ENCODE peak calls at places on chromosome 4, in ten cellular contexts. I is B cell, O is NCI-H82, B is T-helper 9 cell, P is GM23248, C is ELR, S is neural crest cell, M is activated T-cell treated with anti-CD3 and anti-CD28 coated beads for 24 hours, G is bronchial epithelial cell, Y is right cardiac atrium. U is an unnamed sample.

GRCh38 chr4:53962516-53963225 is 101.7 kb downstream of the CHIC2 start:
- DNase-seq in I (no peak), O (peak; percentile 9), B (no peak), P (peak; percentile 88), C (peak; percentile 86), S (no peak), M (no peak), G (peak; percentile 94), Y (no peak), U (no peak)

GRCh38 chr4:137267024-137267423 is 265.3 kb downstream of the PCDH18 start:
- DNase-seq in I (no peak), O (no peak), B (no peak), P (peak; percentile 87), C (peak; percentile 55), S (no peak), M (no peak), G (peak; percentile 61), Y (no peak), U (no peak)

GRCh38 chr4:163755013-163755412 is 260.5 kb downstream of the TMA16 start:
- DNase-seq in I (peak; percentile 46), O (peak; percentile 19), B (no peak), P (peak; percentile 13), C (peak; percentile 54), S (no peak), M (no peak), G (peak; percentile 38), Y (no peak), U (no peak)

GRCh38 chr4:150078041-150078995 is at the start of gene DCLK2:
- DNase-seq in I (no peak), O (peak; percentile 71), B (no peak), P (peak; percentile 90), C (peak; percentile 79), S (peak; percentile 66), M (no peak), G (no peak), Y (peak; percentile 94), U (no peak)

GRCh38 chr4:24488399-24489164 is 95.8 kb downstream of the DHX15 start:
- DNase-seq in I (no peak), O (peak; percentile 81), B (peak; percentile 33), P (peak; percentile 69), C (peak; percentile 67), S (peak; percentile 89), M (peak; percentile 35), G (peak; percentile 44), Y (peak; percentile 92), U (peak; percentile 36)

GRCh38 chr4:159097785-159098184 is 5.1 kb upstream of the RAPGEF2 start:
- DNase-seq in I (no peak), O (no peak), B (no peak), P (no peak), C (no peak), S (no peak), M (no peak), G (no peak), Y (no peak), U (no peak)

GRCh38 chr4:184409911-184410692 is 64.2 kb downstream of the IRF2 start:
- DNase-seq in I (no peak), O (no peak), B (peak; percentile 17), P (no peak), C (no peak), S (no peak), M (no peak), G (no peak), Y (no peak), U (peak; percentile 38)

GRCh38 chr4:20338841-20339240 is 87.1 kb downstream of the SLIT2 start:
- DNase-seq in I (no peak), O (no peak), B (no peak), P (no peak), C (no peak), S (no peak), M (no peak), G (no peak), Y (no peak), U (no peak)

GRCh38 chr4:38189445-38189844 is 229.2 kb downstream of the PTTG2 start:
- DNase-seq in I (no peak), O (no peak), B (no peak), P (peak; percentile 91), C (peak; percentile 96), S (no peak), M (no peak), G (peak; percentile 91), Y (no peak), U (no peak)

U was measured in CD8-positive, alpha-beta memory T cell.